ENCODE peak calls at places on chromosomes 5 and 9, in ten cellular contexts. One of them, this sample, is unnamed.

GRCh38 chr5:83418659-83419321 is 52.8 kb upstream of the VCAN start:
- DNase-seq in AG09309: no peak
- DNase-seq in lung: no peak
- DNase-seq in stomach: no peak
- DNase-seq in OCI-LY7: no peak
- DNase-seq in heart right ventricle: no peak
- DNase-seq in ovary: no peak
- DNase-seq in CD8-positive, alpha-beta T cell: no peak
- DNase-seq in astrocyte of the spinal cord: no peak
- DNase-seq in kidney epithelial cell: no peak
- DNase-seq in this sample: no peak

GRCh38 chr9:18542837-18543405 is 69.0 kb downstream of the ADAMTSL1 start:
- DNase-seq in lung: no peak
- DNase-seq in AG09309: no peak
- DNase-seq in ovary: no peak
- DNase-seq in OCI-LY7: no peak
- DNase-seq in CD8-positive, alpha-beta T cell: no peak
- DNase-seq in stomach: no peak
- DNase-seq in astrocyte of the spinal cord: peak
- DNase-seq in kidney epithelial cell: no peak
- DNase-seq in heart right ventricle: no peak
- DNase-seq in this sample: no peak

GRCh38 chr9:70004310-70004709 is 39.3 kb upstream of the MAMDC2 start:
- DNase-seq in OCI-LY7: no peak
- DNase-seq in ovary: no peak
- DNase-seq in lung: no peak
- DNase-seq in CD8-positive, alpha-beta T cell: no peak
- DNase-seq in AG09309: no peak
- DNase-seq in kidney epithelial cell: no peak
- DNase-seq in stomach: no peak
- DNase-seq in heart right ventricle: no peak
- DNase-seq in astrocyte of the spinal cord: peak
- DNase-seq in this sample: no peak

GRCh38 chr5:5523066-5523505 is 100.6 kb downstream of the ICE1 start:
- DNase-seq in ovary: no peak
- DNase-seq in astrocyte of the spinal cord: peak
- DNase-seq in stomach: no peak
- DNase-seq in kidney epithelial cell: no peak
- DNase-seq in OCI-LY7: peak
- DNase-seq in heart right ventricle: no peak
- DNase-seq in CD8-positive, alpha-beta T cell: peak
- DNase-seq in AG09309: no peak
- DNase-seq in lung: no peak
- DNase-seq in this sample: no peak

GRCh38 chr5:76775921-76776320 is 42.9 kb upstream of the F2RL1 start:
- DNase-seq in CD8-positive, alpha-beta T cell: no peak
- DNase-seq in lung: no peak
- DNase-seq in astrocyte of the spinal cord: no peak
- DNase-seq in OCI-LY7: no peak
- DNase-seq in stomach: no peak
- DNase-seq in heart right ventricle: no peak
- DNase-seq in AG09309: no peak
- DNase-seq in ovary: no peak
- DNase-seq in kidney epithelial cell: no peak
- DNase-seq in this sample: no peak

GRCh38 chr9:91360551-91361293 is 996 bp downstream of the AUH start:
- DNase-seq in OCI-LY7: peak
- DNase-seq in kidney epithelial cell: no peak
- DNase-seq in heart right ventricle: no peak
- DNase-seq in lung: no peak
- DNase-seq in CD8-positive, alpha-beta T cell: no peak
- DNase-seq in ovary: no peak
- DNase-seq in stomach: no peak
- DNase-seq in AG09309: no peak
- DNase-seq in astrocyte of the spinal cord: peak
- DNase-seq in this sample: no peak

GRCh38 chr5:172454355-172455086 is at the start of gene SH3PXD2B:
- DNase-seq in OCI-LY7: no peak
- DNase-seq in heart right ventricle: peak
- DNase-seq in lung: no peak
- DNase-seq in stomach: peak
- DNase-seq in CD8-positive, alpha-beta T cell: peak
- DNase-seq in astrocyte of the spinal cord: peak
- DNase-seq in ovary: peak
- DNase-seq in AG09309: no peak
- DNase-seq in kidney epithelial cell: no peak
- DNase-seq in this sample: no peak

GRCh38 chr5:36728697-36729543 is 122.5 kb downstream of the SLC1A3 start:
- DNase-seq in AG09309: no peak
- DNase-seq in CD8-positive, alpha-beta T cell: no peak
- DNase-seq in ovary: no peak
- DNase-seq in astrocyte of the spinal cord: peak
- DNase-seq in stomach: no peak
- DNase-seq in lung: no peak
- DNase-seq in kidney epithelial cell: peak
- DNase-seq in OCI-LY7: peak
- DNase-seq in heart right ventricle: no peak
- DNase-seq in this sample: no peak

GRCh38 chr5:179210478-179210877 is 134.8 kb downstream of the ADAMTS2 start:
- DNase-seq in ovary: no peak
- DNase-seq in CD8-positive, alpha-beta T cell: no peak
- DNase-seq in kidney epithelial cell: no peak
- DNase-seq in OCI-LY7: no peak
- DNase-seq in AG09309: no peak
- DNase-seq in stomach: no peak
- DNase-seq in lung: no peak
- DNase-seq in heart right ventricle: no peak
- DNase-seq in astrocyte of the spinal cord: no peak
- DNase-seq in this sample: no peak

GRCh38 chr5:108564441-108564840 is 182.5 kb upstream of the FBXL17 start:
- DNase-seq in stomach: no peak
- DNase-seq in astrocyte of the spinal cord: no peak
- DNase-seq in CD8-positive, alpha-beta T cell: no peak
- DNase-seq in AG09309: no peak
- DNase-seq in kidney epithelial cell: no peak
- DNase-seq in lung: no peak
- DNase-seq in heart right ventricle: no peak
- DNase-seq in ovary: no peak
- DNase-seq in OCI-LY7: no peak
- DNase-seq in this sample: no peak

GRCh38 chr9:92745881-92746280 is 18.8 kb downstream of the BICD2 start:
- DNase-seq in AG09309: no peak
- DNase-seq in astrocyte of the spinal cord: no peak
- DNase-seq in OCI-LY7: no peak
- DNase-seq in CD8-positive, alpha-beta T cell: no peak
- DNase-seq in lung: no peak
- DNase-seq in stomach: no peak
- DNase-seq in ovary: no peak
- DNase-seq in heart right ventricle: no peak
- DNase-seq in kidney epithelial cell: no peak
- DNase-seq in this sample: no peak

GRCh38 chr5:61809651-61810050 is 477.6 kb downstream of the ZSWIM6 start:
- DNase-seq in astrocyte of the spinal cord: no peak
- DNase-seq in heart right ventricle: no peak
- DNase-seq in OCI-LY7: no peak
- DNase-seq in ovary: no peak
- DNase-seq in kidney epithelial cell: no peak
- DNase-seq in stomach: peak
- DNase-seq in lung: no peak
- DNase-seq in AG09309: no peak
- DNase-seq in CD8-positive, alpha-beta T cell: no peak
- DNase-seq in this sample: no peak

GRCh38 chr5:174665347-174665746 is 59.0 kb upstream of the MSX2 start:
- DNase-seq in astrocyte of the spinal cord: no peak
- DNase-seq in AG09309: no peak
- DNase-seq in stomach: no peak
- DNase-seq in kidney epithelial cell: no peak
- DNase-seq in ovary: no peak
- DNase-seq in OCI-LY7: no peak
- DNase-seq in CD8-positive, alpha-beta T cell: no peak
- DNase-seq in heart right ventricle: no peak
- DNase-seq in lung: no peak
- DNase-seq in this sample: no peak

GRCh38 chr9:81847181-81847915 is 80.9 kb upstream of the SPATA31D4 start:
- DNase-seq in kidney epithelial cell: no peak
- DNase-seq in OCI-LY7: no peak
- DNase-seq in ovary: no peak
- DNase-seq in CD8-positive, alpha-beta T cell: no peak
- DNase-seq in AG09309: no peak
- DNase-seq in lung: no peak
- DNase-seq in heart right ventricle: no peak
- DNase-seq in stomach: no peak
- DNase-seq in astrocyte of the spinal cord: no peak
- DNase-seq in this sample: no peak

GRCh38 chr5:74587895-74588294 is 52.6 kb downstream of the ENC1 start:
- DNase-seq in OCI-LY7: no peak
- DNase-seq in astrocyte of the spinal cord: no peak
- DNase-seq in AG09309: no peak
- DNase-seq in lung: no peak
- DNase-seq in stomach: no peak
- DNase-seq in CD8-positive, alpha-beta T cell: no peak
- DNase-seq in heart right ventricle: no peak
- DNase-seq in ovary: no peak
- DNase-seq in kidney epithelial cell: no peak
- DNase-seq in this sample: no peak

GRCh38 chr9:126708178-126708577 is 94.5 kb downstream of the LMX1B start:
- DNase-seq in kidney epithelial cell: no peak
- DNase-seq in ovary: peak
- DNase-seq in AG09309: no peak
- DNase-seq in OCI-LY7: no peak
- DNase-seq in stomach: peak
- DNase-seq in astrocyte of the spinal cord: no peak
- DNase-seq in CD8-positive, alpha-beta T cell: peak
- DNase-seq in heart right ventricle: no peak
- DNase-seq in lung: peak
- DNase-seq in this sample: peak

DNA sequence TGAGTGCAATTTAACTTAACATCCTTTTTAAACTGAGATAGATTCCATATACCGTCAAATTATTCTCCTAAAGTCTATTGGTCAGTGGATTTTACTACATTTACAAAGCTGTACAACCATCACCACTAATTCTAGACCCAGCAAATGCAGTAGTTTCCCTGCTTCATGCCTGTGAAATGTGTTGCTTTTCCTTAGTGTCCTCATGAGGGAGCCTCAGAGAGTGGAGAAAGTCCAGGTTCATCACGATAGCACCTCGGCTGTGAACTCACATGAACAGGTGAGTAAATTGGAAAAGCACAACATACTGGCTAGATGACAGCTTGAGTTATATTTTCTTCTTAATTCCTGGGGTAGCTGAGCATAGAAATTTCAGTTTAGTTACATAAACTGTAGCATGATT is 653.7 kb downstream of the MTRR start:
- DNase-seq in heart right ventricle: no peak
- DNase-seq in astrocyte of the spinal cord: no peak
- DNase-seq in lung: no peak
- DNase-seq in kidney epithelial cell: no peak
- DNase-seq in AG09309: no peak
- DNase-seq in OCI-LY7: no peak
- DNase-seq in CD8-positive, alpha-beta T cell: no peak
- DNase-seq in stomach: no peak
- DNase-seq in ovary: no peak
- DNase-seq in this sample: no peak
- TF ChIP-seq CTCF in heart right ventricle: no peak
- TF ChIP-seq CTCF in astrocyte of the spinal cord: no peak
- TF ChIP-seq CTCF in lung: no peak
- TF ChIP-seq CTCF in kidney epithelial cell: no peak
- TF ChIP-seq CTCF in AG09309: no peak
- TF ChIP-seq CTCF in OCI-LY7: no peak
- TF ChIP-seq CTCF in CD8-positive, alpha-beta T cell: no peak
- TF ChIP-seq CTCF in stomach: no peak
- TF ChIP-seq CTCF in ovary: no peak
- TF ChIP-seq CTCF in this sample: no peak

GRCh38 chr9:96173640-96174039 is 128.3 kb downstream of the HSD17B3 start:
- DNase-seq in kidney epithelial cell: no peak
- DNase-seq in ovary: no peak
- DNase-seq in lung: no peak
- DNase-seq in OCI-LY7: no peak
- DNase-seq in heart right ventricle: no peak
- DNase-seq in stomach: no peak
- DNase-seq in AG09309: no peak
- DNase-seq in CD8-positive, alpha-beta T cell: no peak
- DNase-seq in astrocyte of the spinal cord: no peak
- DNase-seq in this sample: no peak
- TF ChIP-seq CTCF in kidney epithelial cell: no peak
- TF ChIP-seq CTCF in ovary: no peak
- TF ChIP-seq CTCF in lung: no peak
- TF ChIP-seq CTCF in OCI-LY7: no peak
- TF ChIP-seq CTCF in heart right ventricle: no peak
- TF ChIP-seq CTCF in stomach: no peak
- TF ChIP-seq CTCF in AG09309: no peak
- TF ChIP-seq CTCF in CD8-positive, alpha-beta T cell: no peak
- TF ChIP-seq CTCF in astrocyte of the spinal cord: no peak
- TF ChIP-seq CTCF in this sample: no peak

DNA sequence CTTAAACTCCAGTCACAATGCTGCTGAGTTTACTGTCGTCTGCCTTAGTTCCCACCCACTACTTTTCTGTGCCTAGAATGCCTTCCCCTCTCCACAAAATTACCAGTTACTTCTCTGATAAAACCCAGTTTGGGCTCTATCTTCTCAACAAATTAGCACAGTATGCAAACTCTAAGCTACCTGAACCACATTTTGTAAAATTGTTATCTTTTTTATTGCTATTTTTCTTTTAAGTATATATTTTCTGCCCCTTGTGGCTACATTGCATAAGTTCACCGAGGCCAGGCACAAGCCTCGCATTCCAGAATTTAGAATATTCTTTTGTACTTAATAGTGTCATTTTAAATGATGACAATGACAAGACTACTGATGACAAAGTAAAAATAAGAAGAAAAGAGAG is 60.0 kb downstream of the POU5F2 start:
- DNase-seq in OCI-LY7: no peak
- DNase-seq in ovary: no peak
- DNase-seq in astrocyte of the spinal cord: peak
- DNase-seq in kidney epithelial cell: no peak
- DNase-seq in lung: no peak
- DNase-seq in heart right ventricle: no peak
- DNase-seq in AG09309: no peak
- DNase-seq in CD8-positive, alpha-beta T cell: no peak
- DNase-seq in stomach: no peak
- DNase-seq in this sample: no peak
- TF ChIP-seq CTCF in OCI-LY7: peak
- TF ChIP-seq CTCF in ovary: no peak
- TF ChIP-seq CTCF in astrocyte of the spinal cord: peak
- TF ChIP-seq CTCF in kidney epithelial cell: peak
- TF ChIP-seq CTCF in lung: no peak
- TF ChIP-seq CTCF in heart right ventricle: no peak
- TF ChIP-seq CTCF in AG09309: no peak
- TF ChIP-seq CTCF in CD8-positive, alpha-beta T cell: no peak
- TF ChIP-seq CTCF in stomach: no peak
- TF ChIP-seq CTCF in this sample: peak

DNA sequence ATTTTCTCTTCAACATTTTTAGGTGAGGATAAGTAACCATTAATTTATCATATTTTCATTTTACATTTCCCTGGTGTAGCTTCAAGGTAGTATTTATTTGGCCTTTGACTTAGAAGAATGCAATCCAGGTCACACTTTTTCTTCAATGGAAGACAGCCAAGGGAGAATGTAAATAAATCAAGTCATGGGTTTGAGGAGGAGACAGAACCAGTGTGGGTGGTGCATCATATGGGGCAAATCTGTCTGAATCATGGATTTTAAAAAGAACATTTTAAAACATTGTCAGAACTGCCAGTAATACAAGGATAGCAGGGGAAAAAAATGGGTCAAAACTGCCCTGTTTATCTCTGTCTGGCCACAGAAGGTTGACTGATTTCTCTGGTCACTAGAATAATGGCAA is 229.5 kb downstream of the FAM114A2 start:
- DNase-seq in ovary: no peak
- DNase-seq in lung: no peak
- DNase-seq in CD8-positive, alpha-beta T cell: no peak
- DNase-seq in AG09309: no peak
- DNase-seq in heart right ventricle: no peak
- DNase-seq in kidney epithelial cell: no peak
- DNase-seq in astrocyte of the spinal cord: no peak
- DNase-seq in OCI-LY7: no peak
- DNase-seq in stomach: no peak
- DNase-seq in this sample: no peak
- TF ChIP-seq CTCF in ovary: no peak
- TF ChIP-seq CTCF in lung: no peak
- TF ChIP-seq CTCF in CD8-positive, alpha-beta T cell: no peak
- TF ChIP-seq CTCF in AG09309: no peak
- TF ChIP-seq CTCF in heart right ventricle: no peak
- TF ChIP-seq CTCF in kidney epithelial cell: no peak
- TF ChIP-seq CTCF in astrocyte of the spinal cord: no peak
- TF ChIP-seq CTCF in OCI-LY7: no peak
- TF ChIP-seq CTCF in stomach: no peak
- TF ChIP-seq CTCF in this sample: no peak